ENCODE peak calls at places on chromosomes 1 and 21, in nine cellular contexts. S, C, E, B, V, A, J, P and Z are unnamed samples.

GRCh38 chr1:160744287-160744857 is 5.3 kb downstream of the SLAMF7 start:
- DNase-seq in B (no peak), V (no peak), E (peak), J (no peak), S (no peak), A (no peak), P (no peak), C (no peak), Z (no peak)

GRCh38 chr1:3387401-3387800 is 67.1 kb upstream of the ARHGEF16 start:
- DNase-seq in S (no peak), A (no peak), C (no peak), J (no peak), B (no peak), V (no peak), E (no peak), P (no peak), Z (no peak)

GRCh38 chr1:48873944-48874343 is 97.3 kb upstream of the BEND5 start:
- DNase-seq in J (no peak), B (no peak), C (no peak), V (no peak), P (no peak), S (no peak), A (no peak), E (no peak), Z (no peak)

GRCh38 chr1:187716160-187716559 is 887.4 kb downstream of the PLA2G4A start:
- DNase-seq in C (no peak), A (no peak), B (no peak), E (no peak), V (no peak), S (no peak), P (no peak), J (no peak), Z (no peak)

GRCh38 chr21:20882462-20883415 is 115.5 kb upstream of the NCAM2 start:
- DNase-seq in C (no peak), P (peak), B (no peak), A (no peak), S (peak), E (no peak), V (peak), J (no peak), Z (no peak)

GRCh38 chr21:31340942-31341487 is 3.0 kb downstream of the TIAM1 start:
- DNase-seq in P (no peak), S (no peak), V (no peak), B (no peak), J (no peak), C (no peak), E (no peak), A (no peak), Z (no peak)

GRCh38 chr1:203536981-203537455 is 43.1 kb downstream of the OPTC start:
- DNase-seq in B (peak), J (no peak), E (no peak), C (no peak), A (no peak), P (no peak), V (peak), S (no peak), Z (no peak)

GRCh38 chr1:187947359-187947758 is 1118.6 kb downstream of the PLA2G4A start:
- DNase-seq in J (no peak), V (no peak), C (no peak), S (no peak), E (no peak), P (no peak), B (no peak), A (no peak), Z (no peak)

GRCh38 chr1:232183802-232184201 is 446.1 kb downstream of the SIPA1L2 start:
- DNase-seq in P (no peak), A (no peak), E (no peak), S (no peak), B (no peak), C (no peak), J (no peak), V (no peak), Z (no peak)

GRCh38 chr1:47978486-47978885 is 18.7 kb downstream of the TRABD2B start:
- DNase-seq in B (no peak), A (no peak), P (no peak), C (no peak), J (no peak), E (no peak), V (peak), S (no peak), Z (no peak)

GRCh38 chr1:89660086-89660946 is 27.4 kb downstream of the LRRC8C start:
- DNase-seq in P (no peak), B (no peak), E (no peak), V (no peak), A (no peak), J (no peak), C (no peak), S (no peak), Z (no peak)

GRCh38 chr1:36759355-36759754 is 275.0 kb downstream of the GRIK3 start:
- DNase-seq in S (no peak), C (no peak), A (no peak), V (no peak), E (no peak), P (no peak), B (no peak), J (no peak), Z (no peak)

GRCh38 chr1:222653178-222653827 is 35.4 kb downstream of the MIA3 start:
- DNase-seq in A (no peak), P (no peak), V (peak), E (no peak), J (no peak), S (no peak), B (no peak), C (no peak), Z (peak)

GRCh38 chr1:9792156-9793042 is 31.4 kb downstream of the CLSTN1 start:
- DNase-seq in B (no peak), V (no peak), C (no peak), A (peak), P (no peak), J (no peak), S (no peak), E (no peak), Z (no peak)

GRCh38 chr1:219126267-219126862 is 47.3 kb upstream of the LYPLAL1 start:
- DNase-seq in E (no peak), P (no peak), J (no peak), C (no peak), V (no peak), A (no peak), B (no peak), S (no peak), Z (no peak)

GRCh38 chr1:30750751-30751291 is 6.8 kb downstream of the LAPTM5 start:
- DNase-seq in V (no peak), A (no peak), C (no peak), E (no peak), B (peak), S (no peak), J (peak), P (no peak), Z (no peak)

GRCh38 chr1:199041173-199041914 is 402.5 kb downstream of the PTPRC start:
- DNase-seq in P (no peak), C (no peak), S (no peak), V (no peak), J (no peak), E (peak), B (peak), A (no peak), Z (peak)

GRCh38 chr1:57327946-57328345 is 95.9 kb downstream of the DAB1 start:
- DNase-seq in C (no peak), E (no peak), P (no peak), S (no peak), A (no peak), V (no peak), J (no peak), B (no peak), Z (no peak)

GRCh38 chr1:231800071-231800470 is 173.5 kb downstream of the DISC1 start:
- DNase-seq in B (no peak), E (no peak), C (no peak), A (no peak), J (no peak), P (no peak), S (no peak), V (no peak), Z (no peak)

GRCh38 chr21:21631961-21632360 is 633.8 kb downstream of the NCAM2 start:
- DNase-seq in B (no peak), J (no peak), V (no peak), P (no peak), E (no peak), A (no peak), S (no peak), C (no peak), Z (no peak)

GRCh38 chr1:86151427-86151826 is 5.1 kb downstream of the COL24A1 start:
- DNase-seq in B (no peak), J (no peak), V (no peak), E (no peak), A (no peak), C (no peak), S (no peak), P (no peak), Z (no peak)

GRCh38 chr1:38578444-38578951 is 281.1 kb downstream of the RRAGC start:
- DNase-seq in C (no peak), E (no peak), P (no peak), B (no peak), S (no peak), J (no peak), A (peak), V (no peak), Z (no peak)

GRCh38 chr21:35988396-35989140 is 71.8 kb downstream of the SETD4 start:
- DNase-seq in C (no peak), E (no peak), A (no peak), B (peak), S (no peak), J (no peak), V (no peak), P (no peak), Z (no peak)

GRCh38 chr1:234608720-234609527 is 1.1 kb downstream of the IRF2BP2 start:
- DNase-seq in C (no peak), P (no peak), S (no peak), J (peak), A (peak), B (peak), V (peak), E (no peak), Z (no peak)

GRCh38 chr1:226863446-226863845 is 7.0 kb upstream of the PSEN2 start:
- DNase-seq in E (no peak), A (no peak), J (no peak), V (no peak), S (no peak), C (no peak), P (no peak), B (no peak), Z (no peak)

GRCh38 chr21:29208666-29209059 is 78.2 kb downstream of the MAP3K7CL start:
- DNase-seq in P (no peak), C (peak), E (no peak), J (no peak), V (no peak), A (no peak), B (no peak), S (no peak), Z (no peak)

GRCh38 chr1:47432071-47433036 is 5.5 kb upstream of the FOXD2 start:
- DNase-seq in J (peak), E (peak), B (peak), S (no peak), C (no peak), P (no peak), V (peak), A (peak), Z (peak)

GRCh38 chr1:181038399-181038873 is 4.7 kb downstream of the MR1 start:
- DNase-seq in E (no peak), J (no peak), B (no peak), S (peak), V (peak), C (no peak), P (peak), A (peak), Z (no peak)

DNA sequence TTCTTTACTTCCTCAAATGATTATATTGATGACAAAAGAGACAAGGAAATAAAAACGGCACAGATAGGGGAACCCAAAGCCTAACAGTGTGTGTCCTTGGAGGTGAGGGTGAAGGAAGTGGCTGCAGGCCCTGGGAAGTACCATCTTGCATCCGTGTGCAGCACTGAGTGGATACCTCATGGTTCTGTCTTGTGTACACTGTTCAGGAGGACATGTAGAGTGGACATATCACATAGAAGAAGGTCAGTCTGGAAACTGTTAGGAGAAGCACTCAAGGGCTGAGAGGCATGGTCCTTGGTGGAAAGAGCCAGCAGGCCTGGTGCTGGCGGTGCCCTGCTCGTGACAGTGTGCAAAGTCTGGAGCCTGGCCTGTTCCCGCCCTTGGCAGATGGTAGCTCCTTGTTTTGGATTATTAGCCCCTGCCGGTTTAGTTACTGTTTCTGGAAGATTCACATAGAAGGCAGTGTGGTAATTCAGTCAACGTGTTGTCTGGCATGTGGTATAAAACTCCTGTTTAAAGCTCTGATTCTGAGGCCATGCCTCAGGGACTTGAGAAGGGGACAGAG is 6.7 kb downstream of the PKNOX1 start:
- DNase-seq in P (no peak), E (no peak), J (no peak), V (no peak), B (peak), C (no peak), A (no peak), S (no peak), Z (no peak)
- TF ChIP-seq POLR2AphosphoS5 in P (no peak), E (no peak), J (no peak), V (no peak), B (peak), C (no peak), A (no peak), S (no peak), Z (no peak)

GRCh38 chr1:15886613-15887167 is 39.2 kb downstream of the SPEN start:
- DNase-seq in C (no peak), A (no peak), V (no peak), P (no peak), J (no peak), E (no peak), B (no peak), S (no peak), Z (no peak)
- TF ChIP-seq POLR2AphosphoS5 in C (no peak), A (no peak), V (no peak), P (no peak), J (no peak), E (no peak), B (no peak), S (no peak), Z (no peak)

DNA sequence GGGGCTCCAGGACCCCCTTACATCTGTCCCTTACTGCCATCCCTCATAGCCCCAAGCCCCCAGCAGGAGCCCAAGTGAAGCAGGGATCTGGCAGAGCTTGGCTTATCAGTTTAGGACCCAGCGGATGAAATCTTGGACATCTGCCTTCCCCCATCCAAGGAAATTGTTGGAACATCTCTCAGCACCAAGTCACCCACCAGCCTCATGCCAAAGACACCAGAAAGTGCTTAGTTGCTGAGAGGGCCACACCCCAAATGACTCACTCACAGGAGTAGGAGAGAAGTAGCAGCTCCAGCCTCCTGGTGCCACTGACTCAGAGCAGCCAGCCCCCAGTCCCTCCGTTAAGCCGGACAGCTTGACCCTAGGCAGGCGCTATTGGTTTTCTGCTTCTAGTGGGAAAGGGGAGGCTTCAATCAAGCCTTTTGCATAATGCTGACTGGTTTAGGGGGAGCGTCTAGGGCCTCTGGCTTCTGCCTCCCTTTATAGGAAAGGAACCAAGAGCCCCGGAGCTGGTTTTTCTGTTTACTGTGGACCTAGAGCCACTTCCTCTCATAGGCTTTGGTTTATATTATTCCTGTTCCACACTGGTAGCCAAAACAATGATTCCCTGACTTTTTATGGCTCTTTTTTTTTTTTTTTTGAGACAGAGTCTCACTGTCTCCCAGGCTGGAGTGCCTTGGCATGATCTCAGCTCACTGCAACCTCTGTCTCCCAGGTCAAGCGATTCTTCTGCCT is 114.2 kb upstream of the IPO9 start:
- DNase-seq in P (peak), C (no peak), A (peak), S (peak), E (no peak), J (no peak), V (peak), B (peak), Z (no peak)
- TF ChIP-seq POLR2AphosphoS5 in P (peak), C (no peak), A (peak), S (peak), E (no peak), J (no peak), V (peak), B (no peak), Z (no peak)

DNA sequence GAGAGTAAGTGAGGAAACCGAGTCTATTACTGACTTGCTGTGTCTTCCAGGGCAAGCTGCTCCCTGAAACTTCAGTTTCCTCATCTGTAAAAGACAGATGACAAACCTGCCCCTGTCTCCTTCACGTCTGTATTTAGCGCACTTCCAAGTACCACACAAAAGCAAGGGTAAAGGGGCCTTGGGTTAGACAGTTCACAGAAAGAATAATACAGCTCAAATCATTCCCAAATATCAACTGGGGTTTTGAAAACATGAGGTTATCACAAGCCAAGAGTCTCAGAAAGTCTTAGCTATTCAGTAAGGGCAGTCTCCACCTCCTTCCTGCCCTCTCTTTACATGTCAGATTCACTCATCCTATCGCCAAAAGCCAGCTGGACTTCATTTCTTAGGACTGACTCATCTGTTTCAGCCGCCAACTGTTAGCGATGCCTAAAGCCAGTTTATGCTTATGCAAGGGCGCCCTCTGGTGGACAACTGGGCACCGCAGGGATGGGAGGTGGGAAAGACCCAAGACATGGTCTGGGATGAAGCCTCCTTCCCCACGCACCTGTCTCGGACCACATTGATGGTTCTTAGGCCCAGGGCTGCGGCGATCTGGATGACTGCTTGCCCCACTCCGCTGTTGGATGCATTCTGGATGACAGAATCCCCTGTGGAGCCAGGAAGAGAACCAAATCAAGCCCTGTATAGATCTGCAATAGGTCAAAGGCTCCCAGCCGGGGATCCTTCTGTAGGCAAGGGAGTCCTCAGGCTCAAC is 21.1 kb upstream of the SRSF4 start:
- DNase-seq in V (peak), B (peak), J (peak), S (peak), P (peak), E (peak), A (peak), C (peak), Z (peak)
- TF ChIP-seq POLR2AphosphoS5 in V (peak), B (no peak), J (no peak), S (peak), P (no peak), E (no peak), A (no peak), C (no peak), Z (no peak)

GRCh38 chr1:34926894-34927293 is 2.6 kb downstream of the DLGAP3 start:
- DNase-seq in E (no peak), J (no peak), C (no peak), V (no peak), S (no peak), B (no peak), P (no peak), A (no peak), Z (no peak)

GRCh38 chr1:34928865-34929496 is 469 bp downstream of the DLGAP3 start:
- DNase-seq in E (no peak), S (no peak), A (no peak), B (no peak), J (no peak), C (no peak), P (no peak), V (no peak), Z (peak)

GRCh38 chr1:34929497-34929852 is at the start of gene DLGAP3:
- DNase-seq in C (no peak), A (no peak), E (no peak), P (no peak), V (no peak), B (no peak), S (no peak), J (no peak), Z (no peak)

GRCh38 chr1:34927316-34927715 is 2.1 kb downstream of the DLGAP3 start:
- DNase-seq in S (no peak), J (no peak), B (no peak), P (no peak), A (no peak), E (no peak), V (no peak), C (no peak), Z (no peak)

GRCh38 chr1:34928066-34928864 is 1.2 kb downstream of the DLGAP3 start:
- DNase-seq in V (no peak), C (no peak), B (no peak), E (no peak), P (no peak), A (no peak), S (no peak), J (no peak), Z (no peak)
- TF ChIP-seq POLR2AphosphoS5 in V (no peak), C (no peak), B (no peak), E (no peak), P (no peak), A (no peak), S (no peak), J (no peak), Z (no peak)

GRCh38 chr1:41662061-41662655 is 177.7 kb upstream of the EDN2 start:
- DNase-seq in S (peak), J (peak), A (peak), C (no peak), B (no peak), V (peak), P (no peak), E (no peak), Z (peak)

GRCh38 chr1:41663671-41664400 is 179.4 kb upstream of the EDN2 start:
- DNase-seq in J (no peak), S (no peak), B (no peak), P (no peak), A (no peak), C (no peak), V (no peak), E (no peak), Z (no peak)

GRCh38 chr1:41661428-41662060 is 177.1 kb upstream of the EDN2 start:
- DNase-seq in S (no peak), J (peak), V (no peak), B (no peak), P (no peak), E (no peak), C (no peak), A (no peak), Z (no peak)

GRCh38 chr1:41660570-41661427 is 176.3 kb upstream of the EDN2 start:
- DNase-seq in P (no peak), V (no peak), A (no peak), E (no peak), J (no peak), S (no peak), C (no peak), B (no peak), Z (no peak)

DNA sequence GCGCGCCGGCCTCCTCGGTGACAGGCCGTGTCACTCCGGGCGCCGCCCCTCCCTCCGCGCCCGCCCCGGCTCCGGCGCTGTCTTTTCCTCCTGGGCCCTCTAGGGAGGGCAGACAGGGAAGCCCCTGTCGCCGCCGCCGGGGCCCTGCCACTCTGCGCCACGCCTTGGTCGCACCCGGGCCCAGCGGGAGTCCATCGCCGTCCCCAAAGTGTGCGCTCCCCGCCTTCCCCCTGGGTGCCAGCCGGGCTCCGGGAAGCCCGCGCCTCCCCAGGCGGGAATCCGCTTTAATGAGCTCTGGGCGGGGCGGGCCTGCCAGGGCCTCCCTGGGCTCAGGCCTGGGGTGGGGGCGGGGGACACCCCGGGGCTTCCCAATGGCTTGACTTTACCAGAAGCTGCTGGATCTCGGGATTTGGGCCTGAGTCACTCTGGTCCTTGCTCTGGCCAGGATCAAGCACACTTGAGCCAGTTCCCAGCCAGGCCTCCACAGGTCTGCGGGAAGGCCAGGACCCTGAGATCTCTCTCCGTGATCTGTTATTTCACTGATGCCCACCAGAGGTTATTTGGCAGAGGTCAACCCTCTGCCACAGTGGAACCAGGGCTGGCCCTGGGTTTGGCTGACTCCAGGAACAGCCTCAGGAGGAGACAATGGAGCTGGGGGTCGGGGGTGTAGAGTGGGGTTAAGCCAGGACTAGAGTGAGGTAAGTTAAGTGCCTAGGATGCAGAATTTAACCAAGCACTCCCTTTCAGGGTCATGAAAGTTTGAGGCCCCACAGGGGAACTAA is 178.4 kb upstream of the EDN2 start:
- DNase-seq in P (no peak), C (no peak), J (peak), E (no peak), S (no peak), V (peak), B (no peak), A (peak), Z (peak)
- TF ChIP-seq POLR2AphosphoS5 in P (no peak), C (no peak), J (peak), E (no peak), S (no peak), V (no peak), B (no peak), A (no peak), Z (no peak)